ENCODE peak calls at places on chromosomes 7 and 10, in nine cellular contexts. F, K, O, B, Y, J, A, C and U are unnamed samples.

GRCh38 chr10:133292919-133293809 is 15.5 kb downstream of the TUBGCP2 start:
- DNase-seq in B (no peak), J (no peak), C (no peak), A (no peak), K (peak; percentile 21), O (no peak), F (peak; percentile 84), Y (no peak), U (no peak)

GRCh38 chr10:44339218-44339617 is 45.7 kb downstream of the CXCL12 start:
- DNase-seq in F (no peak), J (peak; percentile 49), O (no peak), Y (peak; percentile 25), B (no peak), A (no peak), C (no peak), K (peak; percentile 78), U (peak; percentile 50)

GRCh38 chr10:129570185-129570584 is 103.1 kb downstream of the MGMT start:
- DNase-seq in A (no peak), C (no peak), B (no peak), O (no peak), F (no peak), J (no peak), Y (no peak), K (no peak), U (no peak)

GRCh38 chr7:30974605-30975256 is 11.0 kb downstream of the GHRHR start:
- DNase-seq in A (no peak), C (no peak), F (peak; percentile 73), B (no peak), K (peak; percentile 40), J (peak; percentile 88), Y (peak; percentile 72), O (peak; percentile 75), U (peak; percentile 59)

GRCh38 chr10:103605359-103606156 is 112.1 kb downstream of the NEURL1 start:
- DNase-seq in F (peak; percentile 90), B (no peak), O (peak; percentile 42), A (peak; percentile 16), C (no peak), J (peak; percentile 66), Y (peak; percentile 82), K (peak; percentile 67), U (peak; percentile 45)

GRCh38 chr10:127534074-127534473 is 15.0 kb upstream of the NPS start:
- DNase-seq in K (no peak), A (no peak), C (no peak), F (no peak), Y (no peak), B (no peak), J (no peak), O (no peak), U (no peak)

GRCh38 chr7:926061-927030 is 28.1 kb downstream of the ADAP1 start:
- DNase-seq in F (no peak), K (no peak), B (no peak), C (no peak), Y (no peak), J (no peak), A (no peak), O (no peak), U (no peak)

GRCh38 chr7:1044189-1045037 is at the start of gene GPR146:
- DNase-seq in O (peak; percentile 97), C (peak; percentile 82), F (peak; percentile 100), Y (peak; percentile 98), K (peak; percentile 95), J (peak; percentile 98), A (peak; percentile 93), B (peak; percentile 87), U (peak; percentile 99)

GRCh38 chr7:150373049-150373801 is 4.6 kb downstream of the REPIN1 start:
- DNase-seq in A (no peak), O (no peak), B (no peak), Y (no peak), C (no peak), K (no peak), J (no peak), F (no peak), U (peak; percentile 89)

GRCh38 chr10:95253007-95253406 is 37.8 kb downstream of the PDLIM1 start:
- DNase-seq in C (no peak), Y (no peak), F (no peak), J (no peak), O (no peak), K (no peak), B (no peak), A (no peak), U (no peak)

GRCh38 chr7:99791667-99792356 is 7.8 kb upstream of the CYP3A4 start:
- DNase-seq in B (no peak), A (no peak), O (no peak), C (no peak), F (no peak), Y (no peak), K (no peak), J (no peak), U (no peak)

GRCh38 chr10:105183506-105183905 is 542.4 kb downstream of the SORCS3 start:
- DNase-seq in B (no peak), O (no peak), A (no peak), F (no peak), C (no peak), K (no peak), J (no peak), Y (no peak), U (no peak)